ENCODE peak calls at places on chromosomes 13 and 19, in seven cellular contexts. M is stomach, I is fibroblast of lung, H is PC-9, B is astrocyte of the spinal cord, A is SK-N-SH, Q is brain microvascular endothelial cell. L is an unnamed sample.

GRCh38 chr13:105587786-105588185 is 947.7 kb downstream of the EFNB2 start:
- DNase-seq in M (no peak), Q (peak; percentile 71), B (peak; percentile 46), H (peak; percentile 48), A (no peak), I (no peak), L (no peak)

GRCh38 chr19:5040544-5041167 is 71.7 kb downstream of the KDM4B start:
- DNase-seq in B (no peak), I (no peak), M (no peak), Q (no peak), A (no peak), H (no peak), L (no peak)

GRCh38 chr19:10802479-10802878 is 33.5 kb downstream of the TMED1 start:
- DNase-seq in Q (no peak), B (no peak), M (no peak), H (no peak), I (no peak), A (no peak), L (no peak)

GRCh38 chr19:52231154-52231565 is 38.2 kb upstream of the ZNF766 start:
- DNase-seq in B (no peak), A (no peak), H (no peak), Q (peak; percentile 2), I (no peak), M (no peak), L (peak; percentile 10)

GRCh38 chr19:11736696-11737095 is 2.0 kb downstream of the ZNF823 start:
- DNase-seq in A (peak; percentile 21), M (no peak), I (peak; percentile 11), B (peak; percentile 8), Q (peak; percentile 51), H (peak; percentile 42), L (peak; percentile 61)

GRCh38 chr13:111122056-111122455 is 6.9 kb downstream of the ARHGEF7 start:
- DNase-seq in A (no peak), I (peak; percentile 44), Q (no peak), B (no peak), H (no peak), M (no peak), L (no peak)

GRCh38 chr19:48490980-48491792 is 20.4 kb downstream of the LMTK3 start:
- DNase-seq in H (no peak), M (peak; percentile 56), B (no peak), Q (no peak), A (peak; percentile 82), I (no peak), L (no peak)

GRCh38 chr13:97282705-97283104 is 60.6 kb downstream of the MBNL2 start:
- DNase-seq in H (no peak), B (no peak), I (no peak), Q (no peak), A (no peak), M (no peak), L (no peak)

GRCh38 chr19:10603873-10604459 is 16.9 kb upstream of the AP1M2 start:
- DNase-seq in H (peak; percentile 92), M (peak; percentile 38), A (peak; percentile 5), I (no peak), Q (peak; percentile 37), B (peak; percentile 20), L (peak; percentile 7)

GRCh38 chr19:33175156-33175782 is 18.9 kb upstream of the LRP3 start:
- DNase-seq in M (no peak), H (no peak), Q (no peak), B (no peak), I (no peak), A (no peak), L (no peak)

GRCh38 chr19:4583961-4584669 is 24.6 kb upstream of the SEMA6B start:
- DNase-seq in I (no peak), B (peak; percentile 32), M (no peak), Q (no peak), A (peak; percentile 87), H (no peak), L (no peak)

GRCh38 chr13:27775943-27776342 is 16.3 kb upstream of the GSX1 start:
- DNase-seq in I (no peak), Q (no peak), M (no peak), B (no peak), H (peak; percentile 48), A (no peak), L (no peak)

GRCh38 chr13:102395174-102395573 is 6.7 kb downstream of the FGF14 start:
- DNase-seq in H (no peak), B (no peak), M (no peak), I (no peak), Q (no peak), A (peak; percentile 26), L (no peak)

GRCh38 chr19:53076984-53077383 is 26.2 kb downstream of the ZNF160 start:
- DNase-seq in M (no peak), Q (peak; percentile 60), B (peak; percentile 45), H (no peak), I (peak; percentile 55), A (peak; percentile 72), L (peak; percentile 40)

GRCh38 chr13:36001561-36001960 is 129.6 kb downstream of the DCLK1 start:
- DNase-seq in Q (no peak), H (no peak), M (no peak), B (no peak), A (no peak), I (no peak), L (no peak)

DNA sequence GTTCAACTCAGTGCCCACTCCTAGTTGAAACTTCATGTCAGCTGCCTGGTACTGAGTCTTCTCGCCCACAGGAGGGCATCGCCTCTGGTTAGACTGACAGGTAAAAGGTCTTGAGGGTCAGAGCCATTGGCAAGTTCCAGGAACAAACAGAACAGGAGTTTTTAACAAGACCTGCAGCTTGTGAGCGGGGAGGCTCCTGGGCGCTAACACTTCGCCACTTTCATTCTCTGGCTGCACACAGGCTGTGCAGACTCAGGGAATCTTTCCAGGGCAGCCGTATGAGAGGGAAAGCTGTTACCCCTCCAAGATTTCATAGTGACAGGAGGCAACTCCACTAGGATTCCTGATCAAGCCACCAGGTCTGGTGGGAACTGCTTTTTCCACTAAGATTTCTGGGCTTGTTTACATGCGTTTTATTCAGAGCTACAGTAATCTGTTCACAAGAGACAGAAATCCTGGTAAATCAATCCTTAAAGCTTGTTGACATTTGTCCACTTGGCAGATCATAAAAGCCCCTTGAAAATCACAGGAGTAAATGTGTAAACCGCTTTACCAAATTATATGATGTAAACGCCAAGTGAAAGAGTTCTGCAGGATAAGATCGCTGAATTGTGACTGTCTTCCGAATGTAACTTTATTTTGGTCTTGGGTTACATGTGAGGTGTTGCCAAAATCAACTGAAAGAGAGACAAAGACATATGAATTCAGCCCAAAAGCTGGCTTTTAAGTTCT is 190.6 kb downstream of the MZT1 start:
- DNase-seq in Q (no peak), I (peak; percentile 28), M (no peak), A (no peak), H (no peak), B (peak; percentile 25), L (no peak)
- TF ChIP-seq CTCF in Q (no peak), I (no peak), M (no peak), A (no peak), H (no peak), B (no peak), L (no peak)

GRCh38 chr19:35856546-35857149 is at the start of gene KIRREL2:
- DNase-seq in B (no peak), H (no peak), Q (no peak), A (peak; percentile 90), I (no peak), M (no peak), L (no peak)
- H3K4me3 ChIP-seq in B (peak within 1 kb of the TSS; percentile 29), H (no peak within 1 kb of the TSS), Q (peak within 1 kb of the TSS; percentile 39), A (peak within 1 kb of the TSS; percentile 47), I (peak within 1 kb of the TSS; percentile 51), M (peak within 1 kb of the TSS; percentile 69), L (peak within 1 kb of the TSS; percentile 24)

DNA sequence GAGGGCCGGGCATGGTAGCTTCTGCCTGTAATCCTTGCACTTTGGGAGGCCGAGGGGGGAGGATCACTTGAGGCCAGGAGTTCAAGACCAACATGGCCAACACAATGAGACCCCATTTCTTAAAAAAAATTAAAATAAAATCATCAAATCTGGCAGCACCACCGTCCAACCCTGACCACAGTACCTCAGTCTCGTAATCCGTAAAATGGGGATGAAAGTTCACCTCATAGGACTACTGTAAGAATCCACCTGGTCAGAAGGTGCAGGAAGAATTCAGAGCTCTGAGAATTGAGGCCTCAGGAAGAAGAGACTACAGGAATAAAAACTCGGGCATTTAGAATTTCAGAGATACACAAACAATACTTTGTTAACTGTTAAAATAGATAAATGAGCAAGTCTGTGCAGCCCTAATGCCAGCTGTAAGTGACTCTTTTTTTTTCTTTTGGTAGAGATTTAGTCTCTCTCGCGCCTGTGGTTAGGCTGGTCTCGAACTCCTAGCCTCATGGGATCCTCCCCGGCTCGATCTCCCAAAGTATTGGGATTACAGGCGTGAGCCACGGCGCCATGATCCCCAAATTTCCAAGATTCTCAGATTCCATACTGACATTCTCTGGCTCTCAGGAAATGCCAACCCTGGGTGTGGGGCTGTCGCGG is 2.9 kb downstream of the PPP1R13L start:
- DNase-seq in I (no peak), H (no peak), Q (no peak), B (no peak), A (no peak), M (no peak), L (no peak)
- TF ChIP-seq CTCF in I (peak; percentile 26), H (no peak), Q (no peak), B (no peak), A (no peak), M (no peak), L (no peak)

DNA sequence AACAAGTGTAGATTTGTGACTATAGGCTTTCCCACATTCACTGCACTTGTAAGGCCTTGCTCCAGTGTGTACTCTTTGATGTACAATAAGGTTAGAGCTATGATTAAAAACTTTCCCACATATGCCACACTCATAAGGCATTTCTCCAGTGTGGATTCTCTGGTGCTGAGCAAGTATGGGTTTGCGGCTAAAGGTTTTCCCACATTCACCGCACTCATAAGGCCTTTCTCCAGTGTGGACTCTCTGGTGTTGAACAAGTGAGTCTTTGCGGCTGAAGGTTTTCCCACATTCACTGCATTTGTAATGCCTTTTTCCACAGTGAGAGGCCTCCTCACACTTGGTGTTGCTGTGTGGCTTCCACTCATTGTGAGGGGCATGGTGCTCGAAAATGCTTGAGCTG is 3.7 kb downstream of the ZNF772 start:
- DNase-seq in H (no peak), M (no peak), B (peak; percentile 4), A (no peak), I (peak; percentile 34), Q (no peak), L (peak; percentile 18)
- H3K4me3 ChIP-seq in H (no peak overlapping the region), M (no peak overlapping the region), B (no peak overlapping the region), A (no peak overlapping the region), I (no peak overlapping the region), Q (no peak overlapping the region), L (no peak overlapping the region)

GRCh38 chr19:43776285-43776684 is 4.5 kb downstream of the KCNN4 start:
- DNase-seq in H (no peak), I (no peak), B (no peak), Q (no peak), A (no peak), M (no peak), L (no peak)

GRCh38 chr19:43777163-43777700 is 3.5 kb downstream of the KCNN4 start:
- DNase-seq in M (no peak), Q (no peak), B (peak; percentile 73), H (peak; percentile 74), I (no peak), A (peak; percentile 69), L (no peak)

GRCh38 chr19:43775299-43775890 is 5.4 kb downstream of the KCNN4 start:
- DNase-seq in A (no peak), B (no peak), H (no peak), Q (no peak), M (no peak), I (no peak), L (no peak)

GRCh38 chr19:43773725-43774102 is 7.1 kb downstream of the KCNN4 start:
- DNase-seq in Q (no peak), B (no peak), I (no peak), A (no peak), M (no peak), H (no peak), L (no peak)

GRCh38 chr19:43774103-43774939 is 6.5 kb downstream of the KCNN4 start:
- DNase-seq in B (no peak), M (peak; percentile 80), H (no peak), I (peak; percentile 53), Q (peak; percentile 61), A (peak; percentile 87), L (peak; percentile 56)
- TF ChIP-seq CTCF in B (peak; percentile 47), M (peak; percentile 25), H (no peak), I (peak; percentile 61), Q (peak; percentile 74), A (peak; percentile 16), L (peak; percentile 42)

L was measured in fibroblast of mammary gland.